ENCODE peak calls at places on chromosome 22, in ten cellular contexts. One of them, this sample, is unnamed.

GRCh38 chr22:35258144-35258988 is 1.1 kb downstream of the HMGXB4 start:
- DNase-seq in SK-N-SH: peak
- DNase-seq in activated naive CD4-positive, alpha-beta T cell treated with anti-CD3 and anti-CD28 coated beads for 36 hours: no peak
- DNase-seq in AG04450: no peak
- DNase-seq in stimulated activated CD8-positive, alpha-beta memory T cell treated with anti-CD3 and anti-CD28 coated beads, Interleukin-2, amount 100 ng/mL, for 48 hours: no peak
- DNase-seq in germinal center: no peak
- DNase-seq in H4: no peak
- DNase-seq in WERI-Rb-1: no peak
- DNase-seq in GM03348: peak
- DNase-seq in fibroblast of lung: peak
- DNase-seq in this sample: peak

GRCh38 chr22:29254283-29254653 is 13.5 kb downstream of the RHBDD3 start:
- DNase-seq in SK-N-SH: peak
- DNase-seq in activated naive CD4-positive, alpha-beta T cell treated with anti-CD3 and anti-CD28 coated beads for 36 hours: no peak
- DNase-seq in AG04450: no peak
- DNase-seq in stimulated activated CD8-positive, alpha-beta memory T cell treated with anti-CD3 and anti-CD28 coated beads, Interleukin-2, amount 100 ng/mL, for 48 hours: no peak
- DNase-seq in germinal center: no peak
- DNase-seq in H4: no peak
- DNase-seq in WERI-Rb-1: no peak
- DNase-seq in GM03348: no peak
- DNase-seq in fibroblast of lung: no peak
- DNase-seq in this sample: no peak

GRCh38 chr22:48858856-48859255 is 968.8 kb downstream of the BRD1 start:
- DNase-seq in SK-N-SH: no peak
- DNase-seq in activated naive CD4-positive, alpha-beta T cell treated with anti-CD3 and anti-CD28 coated beads for 36 hours: no peak
- DNase-seq in AG04450: no peak
- DNase-seq in stimulated activated CD8-positive, alpha-beta memory T cell treated with anti-CD3 and anti-CD28 coated beads, Interleukin-2, amount 100 ng/mL, for 48 hours: no peak
- DNase-seq in germinal center: no peak
- DNase-seq in H4: no peak
- DNase-seq in WERI-Rb-1: no peak
- DNase-seq in GM03348: no peak
- DNase-seq in fibroblast of lung: no peak
- DNase-seq in this sample: no peak

GRCh38 chr22:40263191-40263590 is 83.1 kb upstream of the ADSL start:
- DNase-seq in SK-N-SH: no peak
- DNase-seq in activated naive CD4-positive, alpha-beta T cell treated with anti-CD3 and anti-CD28 coated beads for 36 hours: no peak
- DNase-seq in AG04450: no peak
- DNase-seq in stimulated activated CD8-positive, alpha-beta memory T cell treated with anti-CD3 and anti-CD28 coated beads, Interleukin-2, amount 100 ng/mL, for 48 hours: no peak
- DNase-seq in germinal center: no peak
- DNase-seq in H4: no peak
- DNase-seq in WERI-Rb-1: no peak
- DNase-seq in GM03348: no peak
- DNase-seq in fibroblast of lung: no peak
- DNase-seq in this sample: no peak

GRCh38 chr22:28440517-28441366 is 238.9 kb downstream of the TTC28 start:
- DNase-seq in SK-N-SH: peak
- DNase-seq in activated naive CD4-positive, alpha-beta T cell treated with anti-CD3 and anti-CD28 coated beads for 36 hours: peak
- DNase-seq in AG04450: no peak
- DNase-seq in stimulated activated CD8-positive, alpha-beta memory T cell treated with anti-CD3 and anti-CD28 coated beads, Interleukin-2, amount 100 ng/mL, for 48 hours: no peak
- DNase-seq in germinal center: no peak
- DNase-seq in H4: no peak
- DNase-seq in WERI-Rb-1: no peak
- DNase-seq in GM03348: peak
- DNase-seq in fibroblast of lung: peak
- DNase-seq in this sample: peak

GRCh38 chr22:28019881-28020861 is 101.1 kb upstream of the PITPNB start:
- DNase-seq in SK-N-SH: peak
- DNase-seq in activated naive CD4-positive, alpha-beta T cell treated with anti-CD3 and anti-CD28 coated beads for 36 hours: peak
- DNase-seq in AG04450: no peak
- DNase-seq in stimulated activated CD8-positive, alpha-beta memory T cell treated with anti-CD3 and anti-CD28 coated beads, Interleukin-2, amount 100 ng/mL, for 48 hours: peak
- DNase-seq in germinal center: peak
- DNase-seq in H4: peak
- DNase-seq in WERI-Rb-1: peak
- DNase-seq in GM03348: peak
- DNase-seq in fibroblast of lung: peak
- DNase-seq in this sample: peak

GRCh38 chr22:44402196-44403111 is 89.7 kb upstream of the SHISAL1 start:
- DNase-seq in SK-N-SH: peak
- DNase-seq in activated naive CD4-positive, alpha-beta T cell treated with anti-CD3 and anti-CD28 coated beads for 36 hours: no peak
- DNase-seq in AG04450: no peak
- DNase-seq in stimulated activated CD8-positive, alpha-beta memory T cell treated with anti-CD3 and anti-CD28 coated beads, Interleukin-2, amount 100 ng/mL, for 48 hours: no peak
- DNase-seq in germinal center: no peak
- DNase-seq in H4: no peak
- DNase-seq in WERI-Rb-1: no peak
- DNase-seq in GM03348: no peak
- DNase-seq in fibroblast of lung: no peak
- DNase-seq in this sample: no peak

GRCh38 chr22:42001127-42001526 is 2.5 kb downstream of the WBP2NL start:
- DNase-seq in SK-N-SH: no peak
- DNase-seq in activated naive CD4-positive, alpha-beta T cell treated with anti-CD3 and anti-CD28 coated beads for 36 hours: no peak
- DNase-seq in AG04450: no peak
- DNase-seq in stimulated activated CD8-positive, alpha-beta memory T cell treated with anti-CD3 and anti-CD28 coated beads, Interleukin-2, amount 100 ng/mL, for 48 hours: no peak
- DNase-seq in germinal center: no peak
- DNase-seq in H4: no peak
- DNase-seq in WERI-Rb-1: peak
- DNase-seq in GM03348: no peak
- DNase-seq in fibroblast of lung: no peak
- DNase-seq in this sample: peak

GRCh38 chr22:36968249-36968964 is 50.8 kb downstream of the TST start:
- DNase-seq in SK-N-SH: no peak
- DNase-seq in activated naive CD4-positive, alpha-beta T cell treated with anti-CD3 and anti-CD28 coated beads for 36 hours: no peak
- DNase-seq in AG04450: no peak
- DNase-seq in stimulated activated CD8-positive, alpha-beta memory T cell treated with anti-CD3 and anti-CD28 coated beads, Interleukin-2, amount 100 ng/mL, for 48 hours: no peak
- DNase-seq in germinal center: no peak
- DNase-seq in H4: no peak
- DNase-seq in WERI-Rb-1: no peak
- DNase-seq in GM03348: no peak
- DNase-seq in fibroblast of lung: no peak
- DNase-seq in this sample: no peak

GRCh38 chr22:44392446-44392921 is 79.7 kb upstream of the SHISAL1 start:
- DNase-seq in SK-N-SH: no peak
- DNase-seq in activated naive CD4-positive, alpha-beta T cell treated with anti-CD3 and anti-CD28 coated beads for 36 hours: no peak
- DNase-seq in AG04450: no peak
- DNase-seq in stimulated activated CD8-positive, alpha-beta memory T cell treated with anti-CD3 and anti-CD28 coated beads, Interleukin-2, amount 100 ng/mL, for 48 hours: no peak
- DNase-seq in germinal center: no peak
- DNase-seq in H4: no peak
- DNase-seq in WERI-Rb-1: peak
- DNase-seq in GM03348: no peak
- DNase-seq in fibroblast of lung: peak
- DNase-seq in this sample: no peak

GRCh38 chr22:44555597-44555996 is 57.6 kb upstream of the RTL6 start:
- DNase-seq in SK-N-SH: no peak
- DNase-seq in activated naive CD4-positive, alpha-beta T cell treated with anti-CD3 and anti-CD28 coated beads for 36 hours: no peak
- DNase-seq in AG04450: no peak
- DNase-seq in stimulated activated CD8-positive, alpha-beta memory T cell treated with anti-CD3 and anti-CD28 coated beads, Interleukin-2, amount 100 ng/mL, for 48 hours: no peak
- DNase-seq in germinal center: no peak
- DNase-seq in H4: no peak
- DNase-seq in WERI-Rb-1: no peak
- DNase-seq in GM03348: no peak
- DNase-seq in fibroblast of lung: no peak
- DNase-seq in this sample: no peak

This sample was measured in SK-N-DZ.